ENCODE peak calls at places on chromosomes 13 and 19, in seven cellular contexts. One of them, this sample, is unnamed.

GRCh38 chr19:5967994-5968430 is 9.9 kb downstream of the RANBP3 start:
- DNase-seq in pancreas: peak; percentile 83
- DNase-seq in fibroblast of lung: peak; percentile 86
- DNase-seq in CD8-positive, alpha-beta T cell: peak; percentile 73
- DNase-seq in heart left ventricle: no peak
- DNase-seq in IMR-90: peak; percentile 88
- DNase-seq in tibial artery: peak; percentile 74
- DNase-seq in this sample: peak; percentile 71

GRCh38 chr13:106355866-106356265 is 179.6 kb downstream of the EFNB2 start:
- DNase-seq in heart left ventricle: no peak
- DNase-seq in pancreas: no peak
- DNase-seq in IMR-90: no peak
- DNase-seq in tibial artery: no peak
- DNase-seq in fibroblast of lung: no peak
- DNase-seq in CD8-positive, alpha-beta T cell: no peak
- DNase-seq in this sample: no peak

GRCh38 chr13:23666576-23666975 is 96.4 kb downstream of the TNFRSF19 start:
- DNase-seq in pancreas: no peak
- DNase-seq in heart left ventricle: no peak
- DNase-seq in tibial artery: no peak
- DNase-seq in IMR-90: peak; percentile 91
- DNase-seq in CD8-positive, alpha-beta T cell: no peak
- DNase-seq in fibroblast of lung: peak; percentile 84
- DNase-seq in this sample: no peak

GRCh38 chr19:18090545-18091216 is 3.9 kb upstream of the IL12RB1 start:
- DNase-seq in fibroblast of lung: no peak
- DNase-seq in tibial artery: no peak
- DNase-seq in heart left ventricle: no peak
- DNase-seq in IMR-90: peak; percentile 28
- DNase-seq in CD8-positive, alpha-beta T cell: no peak
- DNase-seq in pancreas: no peak
- DNase-seq in this sample: no peak

GRCh38 chr19:40611900-40612698 is 10.9 kb downstream of the LTBP4 start:
- DNase-seq in tibial artery: no peak
- DNase-seq in fibroblast of lung: no peak
- DNase-seq in CD8-positive, alpha-beta T cell: no peak
- DNase-seq in heart left ventricle: no peak
- DNase-seq in IMR-90: no peak
- DNase-seq in pancreas: no peak
- DNase-seq in this sample: no peak

GRCh38 chr13:51959773-51960172 is 51.5 kb downstream of the ATP7B start:
- DNase-seq in IMR-90: no peak
- DNase-seq in CD8-positive, alpha-beta T cell: no peak
- DNase-seq in pancreas: no peak
- DNase-seq in fibroblast of lung: no peak
- DNase-seq in heart left ventricle: no peak
- DNase-seq in tibial artery: no peak
- DNase-seq in this sample: peak; percentile 81

GRCh38 chr19:5210556-5210955 is 130.1 kb downstream of the PTPRS start:
- DNase-seq in pancreas: no peak
- DNase-seq in CD8-positive, alpha-beta T cell: no peak
- DNase-seq in fibroblast of lung: no peak
- DNase-seq in IMR-90: no peak
- DNase-seq in heart left ventricle: no peak
- DNase-seq in tibial artery: no peak
- DNase-seq in this sample: no peak

GRCh38 chr19:49393871-49394270 is 5.8 kb downstream of the KASH5 start:
- DNase-seq in IMR-90: no peak
- DNase-seq in heart left ventricle: no peak
- DNase-seq in CD8-positive, alpha-beta T cell: no peak
- DNase-seq in fibroblast of lung: no peak
- DNase-seq in tibial artery: no peak
- DNase-seq in pancreas: no peak
- DNase-seq in this sample: no peak

GRCh38 chr13:69857188-69857821 is 250.3 kb upstream of the ATXN8OS start:
- DNase-seq in heart left ventricle: no peak
- DNase-seq in tibial artery: no peak
- DNase-seq in fibroblast of lung: peak; percentile 49
- DNase-seq in CD8-positive, alpha-beta T cell: no peak
- DNase-seq in IMR-90: peak; percentile 1
- DNase-seq in pancreas: no peak
- DNase-seq in this sample: peak; percentile 57

GRCh38 chr19:1269478-1270167 is 491 bp downstream of the CIRBP start:
- DNase-seq in fibroblast of lung: peak; percentile 91
- DNase-seq in IMR-90: peak; percentile 81
- DNase-seq in pancreas: peak; percentile 87
- DNase-seq in heart left ventricle: peak; percentile 92
- DNase-seq in tibial artery: peak; percentile 86
- DNase-seq in CD8-positive, alpha-beta T cell: peak; percentile 94
- DNase-seq in this sample: peak; percentile 80

GRCh38 chr13:31150315-31150985 is 11.3 kb downstream of the HSPH1 start:
- DNase-seq in pancreas: no peak
- DNase-seq in IMR-90: no peak
- DNase-seq in CD8-positive, alpha-beta T cell: no peak
- DNase-seq in fibroblast of lung: no peak
- DNase-seq in heart left ventricle: no peak
- DNase-seq in tibial artery: no peak
- DNase-seq in this sample: no peak

GRCh38 chr13:36981156-36981743 is 17.9 kb downstream of the ALG5 start:
- DNase-seq in IMR-90: peak; percentile 79
- DNase-seq in pancreas: no peak
- DNase-seq in fibroblast of lung: peak; percentile 82
- DNase-seq in heart left ventricle: no peak
- DNase-seq in CD8-positive, alpha-beta T cell: no peak
- DNase-seq in tibial artery: no peak
- DNase-seq in this sample: peak; percentile 10

GRCh38 chr19:3990815-3991117 is 5.5 kb upstream of the EEF2 start:
- DNase-seq in pancreas: no peak
- DNase-seq in heart left ventricle: no peak
- DNase-seq in tibial artery: no peak
- DNase-seq in fibroblast of lung: no peak
- DNase-seq in CD8-positive, alpha-beta T cell: no peak
- DNase-seq in IMR-90: no peak
- DNase-seq in this sample: no peak

GRCh38 chr19:19321143-19321577 is 531 bp downstream of the MAU2 start:
- DNase-seq in CD8-positive, alpha-beta T cell: no peak
- DNase-seq in IMR-90: no peak
- DNase-seq in tibial artery: no peak
- DNase-seq in pancreas: no peak
- DNase-seq in fibroblast of lung: peak; percentile 13
- DNase-seq in heart left ventricle: no peak
- DNase-seq in this sample: no peak

GRCh38 chr13:48969685-48970084 is 6.0 kb upstream of the FNDC3A start:
- DNase-seq in fibroblast of lung: no peak
- DNase-seq in IMR-90: no peak
- DNase-seq in CD8-positive, alpha-beta T cell: no peak
- DNase-seq in pancreas: no peak
- DNase-seq in tibial artery: no peak
- DNase-seq in heart left ventricle: no peak
- DNase-seq in this sample: no peak

GRCh38 chr19:3440082-3440481 is 40.2 kb downstream of the SMIM24 start:
- DNase-seq in heart left ventricle: no peak
- DNase-seq in fibroblast of lung: no peak
- DNase-seq in pancreas: no peak
- DNase-seq in IMR-90: no peak
- DNase-seq in CD8-positive, alpha-beta T cell: peak; percentile 65
- DNase-seq in tibial artery: peak; percentile 50
- DNase-seq in this sample: peak; percentile 72

GRCh38 chr13:34620073-34620858 is 321.8 kb upstream of the NBEA start:
- DNase-seq in IMR-90: no peak
- DNase-seq in pancreas: no peak
- DNase-seq in CD8-positive, alpha-beta T cell: no peak
- DNase-seq in heart left ventricle: no peak
- DNase-seq in tibial artery: no peak
- DNase-seq in fibroblast of lung: no peak
- DNase-seq in this sample: no peak

GRCh38 chr19:5447700-5448311 is 7.4 kb upstream of the ZNRF4 start:
- DNase-seq in heart left ventricle: no peak
- DNase-seq in IMR-90: no peak
- DNase-seq in fibroblast of lung: no peak
- DNase-seq in pancreas: no peak
- DNase-seq in CD8-positive, alpha-beta T cell: no peak
- DNase-seq in tibial artery: no peak
- DNase-seq in this sample: no peak

GRCh38 chr13:85638815-85639393 is 160.3 kb downstream of the SLITRK6 start:
- DNase-seq in IMR-90: no peak
- DNase-seq in fibroblast of lung: no peak
- DNase-seq in tibial artery: no peak
- DNase-seq in heart left ventricle: no peak
- DNase-seq in CD8-positive, alpha-beta T cell: no peak
- DNase-seq in pancreas: no peak
- DNase-seq in this sample: no peak

DNA sequence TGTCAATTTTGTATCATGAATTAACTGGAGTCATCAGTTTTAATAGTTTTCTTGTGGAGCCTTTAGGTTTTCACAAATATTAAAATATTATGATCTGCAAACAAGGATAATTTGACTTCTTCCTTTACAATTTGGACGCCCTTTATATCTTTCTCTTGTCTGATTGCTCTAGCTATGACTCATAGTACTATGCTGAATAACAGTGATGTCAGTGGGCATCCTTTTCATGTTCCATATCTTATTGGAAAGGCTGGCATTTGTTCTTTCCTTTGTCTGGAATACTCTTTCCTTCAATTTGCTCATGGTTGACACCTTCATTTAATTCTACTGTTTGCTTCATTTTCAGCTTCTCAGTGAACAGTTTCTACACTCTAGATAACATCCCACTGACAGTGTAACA is 1129.3 kb downstream of the SLITRK5 start:
- DNase-seq in fibroblast of lung: no peak
- DNase-seq in IMR-90: no peak
- DNase-seq in heart left ventricle: no peak
- DNase-seq in CD8-positive, alpha-beta T cell: no peak
- DNase-seq in pancreas: no peak
- DNase-seq in tibial artery: no peak
- DNase-seq in this sample: no peak
- H3K27me3 ChIP-seq in fibroblast of lung: no peaks in the 10 kb centered on the region
- H3K27me3 ChIP-seq in IMR-90: no peaks in the 10 kb centered on the region
- H3K27me3 ChIP-seq in heart left ventricle: no peaks in the 10 kb centered on the region
- H3K27me3 ChIP-seq in CD8-positive, alpha-beta T cell: no peaks in the 10 kb centered on the region
- H3K27me3 ChIP-seq in pancreas: no peaks in the 10 kb centered on the region
- H3K27me3 ChIP-seq in tibial artery: no peaks in the 10 kb centered on the region
- H3K27me3 ChIP-seq in this sample: no peaks in the 10 kb centered on the region

GRCh38 chr19:9968820-9969687 is 32.7 kb upstream of the OLFM2 start:
- DNase-seq in pancreas: no peak
- DNase-seq in IMR-90: no peak
- DNase-seq in fibroblast of lung: no peak
- DNase-seq in tibial artery: no peak
- DNase-seq in CD8-positive, alpha-beta T cell: no peak
- DNase-seq in heart left ventricle: no peak
- DNase-seq in this sample: no peak

GRCh38 chr19:9966448-9966847 is 30.1 kb upstream of the OLFM2 start:
- DNase-seq in CD8-positive, alpha-beta T cell: no peak
- DNase-seq in IMR-90: no peak
- DNase-seq in heart left ventricle: no peak
- DNase-seq in fibroblast of lung: no peak
- DNase-seq in pancreas: no peak
- DNase-seq in tibial artery: no peak
- DNase-seq in this sample: no peak

GRCh38 chr19:9962623-9963290 is 26.4 kb upstream of the OLFM2 start:
- DNase-seq in heart left ventricle: no peak
- DNase-seq in IMR-90: no peak
- DNase-seq in pancreas: no peak
- DNase-seq in tibial artery: no peak
- DNase-seq in CD8-positive, alpha-beta T cell: no peak
- DNase-seq in fibroblast of lung: no peak
- DNase-seq in this sample: no peak

GRCh38 chr19:9967326-9967725 is 31.0 kb upstream of the OLFM2 start:
- DNase-seq in IMR-90: peak; percentile 30
- DNase-seq in tibial artery: no peak
- DNase-seq in heart left ventricle: no peak
- DNase-seq in pancreas: no peak
- DNase-seq in CD8-positive, alpha-beta T cell: no peak
- DNase-seq in fibroblast of lung: peak; percentile 28
- DNase-seq in this sample: no peak

GRCh38 chr19:9966024-9966423 is 29.7 kb upstream of the OLFM2 start:
- DNase-seq in tibial artery: no peak
- DNase-seq in fibroblast of lung: no peak
- DNase-seq in heart left ventricle: no peak
- DNase-seq in CD8-positive, alpha-beta T cell: no peak
- DNase-seq in IMR-90: no peak
- DNase-seq in pancreas: no peak
- DNase-seq in this sample: no peak
- H3K4me3 ChIP-seq in tibial artery: no peak overlapping the region
- H3K4me3 ChIP-seq in fibroblast of lung: no peak overlapping the region
- H3K4me3 ChIP-seq in heart left ventricle: no peak overlapping the region
- H3K4me3 ChIP-seq in CD8-positive, alpha-beta T cell: no peak overlapping the region
- H3K4me3 ChIP-seq in IMR-90: no peak overlapping the region
- H3K4me3 ChIP-seq in pancreas: no peak overlapping the region
- H3K4me3 ChIP-seq in this sample: no peak overlapping the region

GRCh38 chr19:10744222-10744847 is 26.5 kb downstream of the DNM2 start:
- DNase-seq in heart left ventricle: no peak
- DNase-seq in pancreas: no peak
- DNase-seq in CD8-positive, alpha-beta T cell: no peak
- DNase-seq in fibroblast of lung: no peak
- DNase-seq in tibial artery: no peak
- DNase-seq in IMR-90: no peak
- DNase-seq in this sample: peak; percentile 42

GRCh38 chr19:10740798-10741197 is 22.9 kb downstream of the DNM2 start:
- DNase-seq in fibroblast of lung: no peak
- DNase-seq in tibial artery: no peak
- DNase-seq in IMR-90: no peak
- DNase-seq in CD8-positive, alpha-beta T cell: no peak
- DNase-seq in pancreas: no peak
- DNase-seq in heart left ventricle: no peak
- DNase-seq in this sample: peak; percentile 90

GRCh38 chr19:10744848-10745293 is 27.0 kb downstream of the DNM2 start:
- DNase-seq in CD8-positive, alpha-beta T cell: no peak
- DNase-seq in heart left ventricle: no peak
- DNase-seq in IMR-90: no peak
- DNase-seq in pancreas: no peak
- DNase-seq in fibroblast of lung: no peak
- DNase-seq in tibial artery: no peak
- DNase-seq in this sample: peak; percentile 74

GRCh38 chr19:10747271-10747670 is 29.4 kb downstream of the DNM2 start:
- DNase-seq in pancreas: no peak
- DNase-seq in heart left ventricle: no peak
- DNase-seq in IMR-90: no peak
- DNase-seq in fibroblast of lung: no peak
- DNase-seq in CD8-positive, alpha-beta T cell: no peak
- DNase-seq in tibial artery: no peak
- DNase-seq in this sample: peak; percentile 95

GRCh38 chr19:10742494-10742893 is 24.6 kb downstream of the DNM2 start:
- DNase-seq in pancreas: no peak
- DNase-seq in CD8-positive, alpha-beta T cell: no peak
- DNase-seq in heart left ventricle: no peak
- DNase-seq in fibroblast of lung: no peak
- DNase-seq in tibial artery: no peak
- DNase-seq in IMR-90: no peak
- DNase-seq in this sample: peak; percentile 92
- H3K4me1 ChIP-seq in pancreas: peaks cover 39% of the 10 kb centered on the region
- H3K4me1 ChIP-seq in CD8-positive, alpha-beta T cell: peaks cover 7% of the 10 kb centered on the region
- H3K4me1 ChIP-seq in heart left ventricle: peaks cover 55% of the 10 kb centered on the region
- H3K4me1 ChIP-seq in fibroblast of lung: peaks cover 2% of the 10 kb centered on the region
- H3K4me1 ChIP-seq in tibial artery: peaks cover 1% of the 10 kb centered on the region
- H3K4me1 ChIP-seq in IMR-90: no peaks in the 10 kb centered on the region
- H3K4me1 ChIP-seq in this sample: peaks cover 12% of the 10 kb centered on the region

DNA sequence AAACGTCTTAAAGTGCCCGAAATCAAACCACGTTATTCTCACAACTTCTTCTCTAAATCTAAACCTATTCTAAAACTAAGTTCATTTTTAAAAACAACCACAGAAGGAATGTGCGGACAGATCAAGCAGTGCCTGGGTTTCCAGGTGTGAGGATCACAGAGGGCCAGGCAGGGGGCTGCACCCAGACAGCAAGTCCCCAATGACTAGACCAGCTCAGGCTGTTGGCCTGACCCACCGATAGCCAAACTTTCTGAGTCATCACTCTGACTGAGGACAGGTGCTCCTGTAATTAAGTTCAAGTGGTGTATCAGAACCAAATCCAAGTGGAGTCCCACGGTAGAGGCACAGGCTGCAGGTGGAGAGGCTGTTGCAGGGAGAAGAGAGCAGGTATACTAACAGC is 37.6 kb upstream of the EPHX3 start:
- DNase-seq in IMR-90: no peak
- DNase-seq in tibial artery: no peak
- DNase-seq in fibroblast of lung: no peak
- DNase-seq in pancreas: no peak
- DNase-seq in heart left ventricle: no peak
- DNase-seq in CD8-positive, alpha-beta T cell: no peak
- DNase-seq in this sample: no peak
- H3K27me3 ChIP-seq in IMR-90: no peaks in the 10 kb centered on the region
- H3K27me3 ChIP-seq in tibial artery: no peaks in the 10 kb centered on the region
- H3K27me3 ChIP-seq in fibroblast of lung: no peaks in the 10 kb centered on the region
- H3K27me3 ChIP-seq in pancreas: no peaks in the 10 kb centered on the region
- H3K27me3 ChIP-seq in heart left ventricle: no peaks in the 10 kb centered on the region
- H3K27me3 ChIP-seq in CD8-positive, alpha-beta T cell: no peaks in the 10 kb centered on the region
- H3K27me3 ChIP-seq in this sample: no peaks in the 10 kb centered on the region

This sample was measured in small intestine.